ENCODE peak calls at places on chromosome 18, in six cellular contexts. One of them, this sample, is unnamed.

GRCh38 chr18:48576454-48576766 is 37.6 kb downstream of the CTIF start:
- DNase-seq in K562: no peak
- DNase-seq in HepG2: no peak
- DNase-seq in H1: no peak
- DNase-seq in SK-N-SH: no peak
- DNase-seq in GM12878: no peak
- DNase-seq in this sample: no peak

GRCh38 chr18:63378919-63379638 is 12.1 kb upstream of the KDSR start:
- DNase-seq in K562: no peak
- DNase-seq in HepG2: no peak
- DNase-seq in H1: no peak
- DNase-seq in SK-N-SH: no peak
- DNase-seq in GM12878: no peak
- DNase-seq in this sample: no peak

GRCh38 chr18:58172031-58172430 is 128.0 kb downstream of the NEDD4L start:
- DNase-seq in K562: no peak
- DNase-seq in HepG2: no peak
- DNase-seq in H1: no peak
- DNase-seq in SK-N-SH: no peak
- DNase-seq in GM12878: no peak
- DNase-seq in this sample: no peak

GRCh38 chr18:70621710-70622109 is 332.9 kb downstream of the SOCS6 start:
- DNase-seq in K562: no peak
- DNase-seq in HepG2: no peak
- DNase-seq in H1: no peak
- DNase-seq in SK-N-SH: no peak
- DNase-seq in GM12878: no peak
- DNase-seq in this sample: no peak

GRCh38 chr18:5058768-5059539 is 138.1 kb downstream of the AKAIN1 start:
- DNase-seq in K562: no peak
- DNase-seq in HepG2: no peak
- DNase-seq in H1: no peak
- DNase-seq in SK-N-SH: no peak
- DNase-seq in GM12878: peak
- DNase-seq in this sample: peak

GRCh38 chr18:11946756-11947155 is 34.6 kb upstream of the IMPA2 start:
- DNase-seq in K562: no peak
- DNase-seq in HepG2: no peak
- DNase-seq in H1: no peak
- DNase-seq in SK-N-SH: no peak
- DNase-seq in GM12878: no peak
- DNase-seq in this sample: peak

GRCh38 chr18:37554399-37554787 is 11.2 kb downstream of the CELF4 start:
- DNase-seq in K562: no peak
- DNase-seq in HepG2: no peak
- DNase-seq in H1: peak
- DNase-seq in SK-N-SH: no peak
- DNase-seq in GM12878: no peak
- DNase-seq in this sample: no peak

GRCh38 chr18:73942081-73942625 is 205.5 kb downstream of the FBXO15 start:
- DNase-seq in K562: no peak
- DNase-seq in HepG2: no peak
- DNase-seq in H1: no peak
- DNase-seq in SK-N-SH: no peak
- DNase-seq in GM12878: no peak
- DNase-seq in this sample: no peak

GRCh38 chr18:36518839-36519238 is 221.3 kb downstream of the FHOD3 start:
- DNase-seq in K562: no peak
- DNase-seq in HepG2: no peak
- DNase-seq in H1: no peak
- DNase-seq in SK-N-SH: no peak
- DNase-seq in GM12878: no peak
- DNase-seq in this sample: no peak

GRCh38 chr18:57727952-57728807 is 74.9 kb downstream of the ATP8B1 start:
- DNase-seq in K562: no peak
- DNase-seq in HepG2: no peak
- DNase-seq in H1: no peak
- DNase-seq in SK-N-SH: no peak
- DNase-seq in GM12878: no peak
- DNase-seq in this sample: no peak

GRCh38 chr18:23451011-23451410 is 2.1 kb upstream of the RIOK3 start:
- DNase-seq in K562: no peak
- DNase-seq in HepG2: no peak
- DNase-seq in H1: no peak
- DNase-seq in SK-N-SH: no peak
- DNase-seq in GM12878: no peak
- DNase-seq in this sample: no peak

GRCh38 chr18:24734058-24734457 is 273.6 kb downstream of the HRH4 start:
- DNase-seq in K562: no peak
- DNase-seq in HepG2: peak
- DNase-seq in H1: no peak
- DNase-seq in SK-N-SH: peak
- DNase-seq in GM12878: no peak
- DNase-seq in this sample: peak

GRCh38 chr18:68937204-68937603 is 139.3 kb downstream of the CCDC102B start:
- DNase-seq in K562: no peak
- DNase-seq in HepG2: no peak
- DNase-seq in H1: no peak
- DNase-seq in SK-N-SH: no peak
- DNase-seq in GM12878: no peak
- DNase-seq in this sample: no peak

GRCh38 chr18:25132786-25133496 is 219.0 kb downstream of the ZNF521 start:
- DNase-seq in K562: no peak
- DNase-seq in HepG2: no peak
- DNase-seq in H1: no peak
- DNase-seq in SK-N-SH: no peak
- DNase-seq in GM12878: no peak
- DNase-seq in this sample: no peak

GRCh38 chr18:902179-902718 is 2.4 kb upstream of the ADCYAP1 start:
- DNase-seq in K562: peak
- DNase-seq in HepG2: no peak
- DNase-seq in H1: no peak
- DNase-seq in SK-N-SH: no peak
- DNase-seq in GM12878: no peak
- DNase-seq in this sample: no peak

GRCh38 chr18:67733094-67733493 is 216.6 kb upstream of the DSEL start:
- DNase-seq in K562: no peak
- DNase-seq in HepG2: no peak
- DNase-seq in H1: no peak
- DNase-seq in SK-N-SH: no peak
- DNase-seq in GM12878: no peak
- DNase-seq in this sample: no peak

GRCh38 chr18:74289946-74290478 is 1.8 kb downstream of the CYB5A start:
- DNase-seq in K562: no peak
- DNase-seq in HepG2: no peak
- DNase-seq in H1: no peak
- DNase-seq in SK-N-SH: no peak
- DNase-seq in GM12878: no peak
- DNase-seq in this sample: no peak

GRCh38 chr18:78798402-78799175 is 181.0 kb upstream of the SALL3 start:
- DNase-seq in K562: no peak
- DNase-seq in HepG2: no peak
- DNase-seq in H1: no peak
- DNase-seq in SK-N-SH: no peak
- DNase-seq in GM12878: no peak
- DNase-seq in this sample: no peak

DNA sequence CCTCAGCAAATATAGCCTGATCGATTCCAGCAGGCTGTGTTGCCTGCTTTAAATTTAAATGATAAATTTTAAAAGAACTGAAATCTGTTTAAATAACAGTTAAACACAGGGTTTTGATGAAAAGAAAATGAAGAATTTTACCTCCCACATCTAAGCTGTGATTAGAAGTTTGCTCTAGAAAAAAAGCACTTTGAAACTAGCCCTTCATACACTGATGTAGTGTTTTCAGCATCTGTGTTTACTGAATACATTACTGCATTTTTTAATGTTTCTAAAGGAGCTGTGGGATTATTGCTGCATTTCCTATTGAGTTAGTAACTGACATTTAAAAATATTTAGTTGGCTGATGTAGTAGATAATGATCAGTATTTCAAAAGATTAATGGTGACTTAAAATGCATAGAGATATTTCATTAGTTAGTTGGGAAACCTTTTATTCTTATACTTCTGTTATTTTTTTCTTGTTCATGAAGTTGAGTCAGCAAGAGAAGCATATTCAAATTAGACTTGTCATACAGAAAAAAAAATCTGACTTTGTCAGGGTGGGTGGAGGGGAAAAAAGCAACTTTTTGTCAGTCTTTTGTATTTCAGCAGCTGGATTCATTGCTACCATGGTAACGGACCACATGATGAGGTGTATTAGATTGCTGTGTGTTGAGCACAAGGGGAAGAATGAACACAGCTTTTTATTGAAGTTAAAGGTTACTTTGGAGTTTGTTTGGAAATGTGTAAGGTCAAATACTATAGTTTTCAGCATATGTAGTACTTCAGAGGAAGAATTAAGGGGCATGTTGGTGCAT is at the start of gene DTNA:
- DNase-seq in K562: no peak
- DNase-seq in HepG2: no peak
- DNase-seq in H1: no peak
- DNase-seq in SK-N-SH: peak
- DNase-seq in GM12878: no peak
- DNase-seq in this sample: peak
- TF ChIP-seq GABPA in K562: no peak
- TF ChIP-seq GABPA in HepG2: no peak
- TF ChIP-seq GABPA in H1: no peak
- TF ChIP-seq GABPA in SK-N-SH: no peak
- TF ChIP-seq GABPA in GM12878: no peak
- TF ChIP-seq GABPA in this sample: no peak

GRCh38 chr18:22302152-22302551 is 115.6 kb downstream of the CTAGE1 start:
- DNase-seq in K562: no peak
- DNase-seq in HepG2: no peak
- DNase-seq in H1: no peak
- DNase-seq in SK-N-SH: no peak
- DNase-seq in GM12878: no peak
- DNase-seq in this sample: peak

GRCh38 chr18:22309191-22309590 is 108.5 kb downstream of the CTAGE1 start:
- DNase-seq in K562: no peak
- DNase-seq in HepG2: no peak
- DNase-seq in H1: no peak
- DNase-seq in SK-N-SH: no peak
- DNase-seq in GM12878: no peak
- DNase-seq in this sample: no peak

GRCh38 chr18:22311301-22311700 is 106.4 kb downstream of the CTAGE1 start:
- DNase-seq in K562: no peak
- DNase-seq in HepG2: no peak
- DNase-seq in H1: no peak
- DNase-seq in SK-N-SH: no peak
- DNase-seq in GM12878: no peak
- DNase-seq in this sample: no peak

DNA sequence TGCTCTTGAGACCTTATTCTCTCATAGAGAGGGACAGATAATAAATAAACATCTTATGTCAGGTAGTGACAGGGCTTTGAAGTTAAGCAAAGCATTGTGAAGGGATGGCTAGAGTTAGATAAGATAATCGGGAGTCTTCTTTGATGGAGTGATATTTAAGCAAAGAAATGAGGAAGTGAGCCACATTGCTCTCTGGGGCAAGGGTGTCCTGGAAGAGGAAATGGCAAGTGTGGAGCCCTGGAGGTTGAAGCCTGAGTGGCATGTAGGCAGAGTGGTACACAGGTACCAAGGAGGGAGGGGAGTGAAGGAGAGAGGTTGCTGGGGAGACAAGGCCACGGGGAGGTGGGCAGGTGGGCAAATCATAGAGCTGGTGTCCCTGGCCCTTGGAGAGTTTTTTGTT is 110.2 kb downstream of the CTAGE1 start:
- DNase-seq in K562: no peak
- DNase-seq in HepG2: no peak
- DNase-seq in H1: no peak
- DNase-seq in SK-N-SH: no peak
- DNase-seq in GM12878: no peak
- DNase-seq in this sample: peak
- TF ChIP-seq GABPA in K562: no peak
- TF ChIP-seq GABPA in HepG2: no peak
- TF ChIP-seq GABPA in H1: no peak
- TF ChIP-seq GABPA in SK-N-SH: no peak
- TF ChIP-seq GABPA in GM12878: no peak
- TF ChIP-seq GABPA in this sample: no peak

DNA sequence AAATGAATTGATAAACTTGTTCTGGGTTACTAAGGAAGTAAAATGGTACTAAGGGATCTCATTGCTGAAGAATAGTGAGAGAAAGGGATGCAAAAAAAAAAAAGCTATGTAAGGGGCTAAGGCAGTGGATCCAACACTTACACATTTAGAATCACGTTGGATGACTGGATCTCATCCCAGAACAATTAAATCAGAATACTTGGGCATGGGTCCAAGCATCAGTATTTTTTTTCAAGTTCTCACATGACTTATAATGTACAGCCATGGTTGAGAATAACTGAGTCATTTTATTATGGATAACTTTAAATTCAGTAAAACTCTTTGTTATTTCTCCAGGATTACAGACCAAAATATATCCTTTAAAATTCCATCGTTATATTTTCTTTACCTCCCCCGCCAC is 8.5 kb downstream of the DSC1 start:
- DNase-seq in K562: no peak
- DNase-seq in HepG2: no peak
- DNase-seq in H1: no peak
- DNase-seq in SK-N-SH: no peak
- DNase-seq in GM12878: no peak
- DNase-seq in this sample: no peak
- TF ChIP-seq GABPA in K562: no peak
- TF ChIP-seq GABPA in HepG2: no peak
- TF ChIP-seq GABPA in H1: no peak
- TF ChIP-seq GABPA in SK-N-SH: no peak
- TF ChIP-seq GABPA in GM12878: no peak
- TF ChIP-seq GABPA in this sample: no peak

GRCh38 chr18:50590625-50591024 is 30.7 kb downstream of the MAPK4 start:
- DNase-seq in K562: no peak
- DNase-seq in HepG2: no peak
- DNase-seq in H1: no peak
- DNase-seq in SK-N-SH: no peak
- DNase-seq in GM12878: no peak
- DNase-seq in this sample: no peak
- TF ChIP-seq GABPA in K562: no peak
- TF ChIP-seq GABPA in HepG2: no peak
- TF ChIP-seq GABPA in H1: no peak
- TF ChIP-seq GABPA in SK-N-SH: no peak
- TF ChIP-seq GABPA in GM12878: no peak
- TF ChIP-seq GABPA in this sample: no peak

GRCh38 chr18:79912409-79912991 is 39.0 kb downstream of the SLC66A2 start:
- DNase-seq in K562: no peak
- DNase-seq in HepG2: no peak
- DNase-seq in H1: no peak
- DNase-seq in SK-N-SH: no peak
- DNase-seq in GM12878: no peak
- DNase-seq in this sample: no peak
- TF ChIP-seq GABPA in K562: no peak
- TF ChIP-seq GABPA in HepG2: no peak
- TF ChIP-seq GABPA in H1: no peak
- TF ChIP-seq GABPA in SK-N-SH: no peak
- TF ChIP-seq GABPA in GM12878: no peak
- TF ChIP-seq GABPA in this sample: no peak

GRCh38 chr18:45006934-45007333 is 326.2 kb downstream of the SETBP1 start:
- DNase-seq in K562: no peak
- DNase-seq in HepG2: no peak
- DNase-seq in H1: no peak
- DNase-seq in SK-N-SH: no peak
- DNase-seq in GM12878: no peak
- DNase-seq in this sample: no peak
- TF ChIP-seq GABPA in K562: no peak
- TF ChIP-seq GABPA in HepG2: no peak
- TF ChIP-seq GABPA in H1: no peak
- TF ChIP-seq GABPA in SK-N-SH: no peak
- TF ChIP-seq GABPA in GM12878: no peak
- TF ChIP-seq GABPA in this sample: no peak